ENCODE peak calls at places on chromosome 1, in eight cellular contexts. N is HepG2, V is HEK293T, R is NCI-H2171, Y is Ammon's horn, P is uterus, J is brain microvascular endothelial cell, M is DMS153. H is an unnamed sample.
A peak's percentile ranks its signal among the peaks of the same experiment; 100 is the strongest.

GRCh38 chr1:32939655-32940371 is 24.8 kb downstream of the RNF19B start:
- DNase-seq in J (peak; percentile 91), Y (peak; percentile 22), V (no peak), P (peak; percentile 81), M (no peak), N (no peak), R (peak; percentile 43), H (peak; percentile 75)

GRCh38 chr1:183676515-183677189 is 23.5 kb upstream of the APOBEC4 start:
- DNase-seq in R (no peak), V (no peak), J (peak; percentile 8), P (no peak), M (no peak), Y (no peak), N (peak; percentile 54), H (no peak)

GRCh38 chr1:193952778-193953374 is 766.5 kb upstream of the B3GALT2 start:
- DNase-seq in V (no peak), P (no peak), J (no peak), Y (no peak), N (no peak), R (no peak), M (no peak), H (no peak)

GRCh38 chr1:92087542-92087941 is 7.4 kb downstream of the BTBD8 start:
- DNase-seq in V (peak; percentile 40), R (no peak), Y (no peak), M (peak; percentile 3), P (no peak), N (no peak), J (peak; percentile 30), H (no peak)

GRCh38 chr1:10726355-10726754 is 70.1 kb downstream of the CASZ1 start:
- DNase-seq in J (no peak), P (no peak), V (no peak), N (no peak), R (no peak), M (no peak), Y (peak; percentile 26), H (no peak)

GRCh38 chr1:161407451-161407985 is 39.8 kb upstream of the CFAP126 start:
- DNase-seq in R (no peak), N (no peak), V (no peak), Y (no peak), M (no peak), J (no peak), P (no peak), H (no peak)

GRCh38 chr1:216832192-216832591 is 109.0 kb upstream of the ESRRG start:
- DNase-seq in M (no peak), N (peak; percentile 3), Y (no peak), J (no peak), R (no peak), P (no peak), V (no peak), H (no peak)

GRCh38 chr1:188237573-188238353 is 1409.0 kb downstream of the PLA2G4A start:
- DNase-seq in Y (no peak), J (peak; percentile 25), R (no peak), P (no peak), V (no peak), M (no peak), N (no peak), H (no peak)

GRCh38 chr1:117051224-117052064 is 8.7 kb upstream of the TTF2 start:
- DNase-seq in M (no peak), Y (no peak), P (no peak), R (no peak), N (no peak), V (no peak), J (no peak), H (peak; percentile 69)

GRCh38 chr1:25893072-25893604 is 13.1 kb downstream of the STMN1 start:
- DNase-seq in M (no peak), P (no peak), Y (no peak), V (no peak), R (no peak), J (peak; percentile 5), N (no peak), H (no peak)

GRCh38 chr1:39759436-39759726 is 11.8 kb downstream of the OXCT2 start:
- DNase-seq in J (no peak), V (no peak), M (no peak), P (no peak), Y (no peak), N (no peak), R (no peak), H (no peak)

GRCh38 chr1:229819091-229819490 is 193.0 kb downstream of the URB2 start:
- DNase-seq in V (no peak), J (no peak), R (no peak), Y (no peak), N (no peak), M (peak; percentile 46), P (no peak), H (no peak)

GRCh38 chr1:54199151-54199764 is 572 bp downstream of the CYB5RL start:
- DNase-seq in R (peak; percentile 34), J (no peak), V (no peak), Y (no peak), P (no peak), N (peak; percentile 8), M (no peak), H (peak; percentile 38)

GRCh38 chr1:240004086-240004749 is 87.5 kb upstream of the FMN2 start:
- DNase-seq in V (peak; percentile 75), Y (no peak), J (no peak), R (no peak), N (no peak), P (no peak), M (no peak), H (no peak)

GRCh38 chr1:119611701-119612113 is 36.4 kb downstream of the ZNF697 start:
- DNase-seq in P (peak; percentile 51), R (peak; percentile 37), Y (peak; percentile 62), N (peak; percentile 53), J (no peak), M (peak; percentile 75), V (peak; percentile 75), H (peak; percentile 92)

GRCh38 chr1:76268341-76268740 is 193.8 kb downstream of the ST6GALNAC3 start:
- DNase-seq in R (peak; percentile 55), Y (no peak), N (no peak), V (no peak), J (no peak), M (no peak), P (no peak), H (no peak)

GRCh38 chr1:211701733-211702132 is 26.3 kb upstream of the NEK2 start:
- DNase-seq in J (no peak), N (no peak), V (no peak), R (no peak), M (no peak), Y (no peak), P (no peak), H (no peak)

GRCh38 chr1:217681806-217682205 is 50.7 kb downstream of the SPATA17 start:
- DNase-seq in P (no peak), V (no peak), R (no peak), M (no peak), Y (no peak), J (no peak), N (no peak), H (no peak)

GRCh38 chr1:109959974-109960744 is 24.4 kb upstream of the AHCYL1 start:
- DNase-seq in M (peak; percentile 85), P (no peak), N (peak; percentile 96), V (peak; percentile 53), Y (no peak), R (no peak), J (peak; percentile 71), H (peak; percentile 23)

GRCh38 chr1:85571830-85572229 is 8.7 kb upstream of the CCN1 start:
- DNase-seq in R (no peak), V (no peak), J (no peak), P (no peak), M (no peak), N (no peak), Y (no peak), H (no peak)

GRCh38 chr1:21956720-21957552 is 19.8 kb upstream of the HSPG2 start:
- DNase-seq in J (no peak), V (no peak), N (no peak), Y (no peak), M (peak; percentile 73), R (no peak), P (no peak), H (peak; percentile 78)

GRCh38 chr1:248793592-248793991 is 32.1 kb downstream of the SH3BP5L start:
- DNase-seq in M (no peak), P (no peak), R (no peak), J (no peak), Y (no peak), V (no peak), N (no peak), H (no peak)

GRCh38 chr1:248924696-248925532 is 18.9 kb downstream of the PGBD2 start:
- DNase-seq in J (peak; percentile 63), V (peak; percentile 23), M (peak; percentile 78), P (no peak), Y (peak; percentile 77), R (peak; percentile 35), N (peak; percentile 61), H (no peak)

GRCh38 chr1:30511563-30512252 is 211.7 kb downstream of the MATN1 start:
- DNase-seq in J (peak; percentile 40), Y (no peak), M (no peak), R (no peak), N (no peak), P (no peak), V (no peak), H (no peak)

GRCh38 chr1:18927654-18928272 is 25.4 kb upstream of the ALDH4A1 start:
- DNase-seq in R (peak; percentile 40), P (no peak), Y (no peak), J (no peak), N (no peak), V (no peak), M (no peak), H (no peak)